ENCODE peak calls at places on chromosomes 7 and 10, in five cellular contexts. U is GM12865, S is HCT116, M is mucosa of descending colon, R is stomach. I is an unnamed sample.

GRCh38 chr7:140079121-140079536 is 16.4 kb upstream of the PARP12 start:
- DNase-seq in U (no peak), S (no peak), M (no peak), R (no peak), I (no peak)

GRCh38 chr10:22246680-22247391 is 29.0 kb upstream of the EBLN1 start:
- DNase-seq in M (no peak), R (no peak), S (peak; percentile 95), U (no peak), I (no peak)

GRCh38 chr7:77895905-77896304 is 97.3 kb downstream of the PHTF2 start:
- DNase-seq in U (no peak), R (no peak), M (no peak), S (no peak), I (no peak)

GRCh38 chr10:93481931-93482834 is at the start of gene MYOF:
- DNase-seq in S (peak; percentile 78), U (peak; percentile 83), M (no peak), R (peak; percentile 54), I (no peak)

GRCh38 chr10:11927746-11928145 is 104.6 kb downstream of the PROSER2 start:
- DNase-seq in S (no peak), R (no peak), M (no peak), U (no peak), I (no peak)

GRCh38 chr10:97154162-97154561 is 31.6 kb downstream of the SLIT1 start:
- DNase-seq in R (no peak), M (no peak), S (no peak), U (no peak), I (no peak)

GRCh38 chr10:71753091-71753959 is 20.0 kb downstream of the VSIR start:
- DNase-seq in R (no peak), U (no peak), S (no peak), M (peak; percentile 66), I (no peak)

GRCh38 chr7:135801045-135801693 is 52.6 kb upstream of the FAM180A start:
- DNase-seq in R (no peak), U (peak; percentile 72), M (no peak), S (peak; percentile 58), I (peak; percentile 42)

GRCh38 chr10:59838390-59838789 is 68.0 kb downstream of the CCDC6 start:
- DNase-seq in U (no peak), R (no peak), S (no peak), M (no peak), I (no peak)

GRCh38 chr7:95608344-95609173 is 12.2 kb upstream of the PDK4 start:
- DNase-seq in S (peak; percentile 60), U (peak; percentile 54), M (peak; percentile 94), R (peak; percentile 95), I (peak; percentile 75)

GRCh38 chr7:29102554-29103151 is 43.7 kb downstream of the CPVL start:
- DNase-seq in R (peak; percentile 67), U (peak; percentile 59), M (no peak), S (peak; percentile 33), I (peak; percentile 12)

GRCh38 chr10:124152139-124152780 is 58.9 kb upstream of the CHST15 start:
- DNase-seq in M (peak; percentile 68), R (peak; percentile 55), S (peak; percentile 87), U (no peak), I (peak; percentile 37)

DNA sequence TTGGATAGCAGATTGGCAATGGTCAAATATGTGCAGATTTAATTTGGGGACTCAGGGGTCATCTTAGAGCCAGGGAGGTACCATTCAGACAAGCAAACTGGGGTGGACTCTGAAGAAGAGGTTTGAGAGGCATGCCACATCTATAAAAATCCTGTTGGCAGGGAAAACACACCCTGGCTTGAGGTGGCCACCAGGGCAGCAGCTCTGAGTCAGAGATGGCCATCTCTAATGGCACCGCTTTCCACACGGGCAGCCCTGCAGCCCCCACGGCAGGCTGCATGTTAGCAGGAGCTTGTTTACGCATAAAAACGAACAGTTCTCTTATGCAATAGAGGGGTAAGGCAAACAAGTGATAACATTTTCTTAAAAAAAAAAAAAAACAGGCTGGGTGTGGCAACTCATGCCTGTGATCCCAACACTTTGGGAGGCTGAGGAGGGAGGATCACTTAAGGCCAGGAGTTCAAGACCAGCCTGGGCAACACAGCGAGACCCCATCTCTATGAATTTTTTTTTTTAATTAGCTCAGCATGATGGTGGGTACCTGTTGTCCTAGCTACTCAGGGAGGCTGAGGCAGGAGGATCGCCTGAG is 14.9 kb downstream of the DLG5 start:
- DNase-seq in R (no peak), M (no peak), S (no peak), U (no peak), I (no peak)
- TF ChIP-seq CTCF in R (no peak), M (no peak), S (no peak), U (no peak), I (no peak)

GRCh38 chr7:131488361-131488760 is 68.1 kb downstream of the PODXL start:
- DNase-seq in R (no peak), S (no peak), M (no peak), U (no peak), I (no peak)
- TF ChIP-seq CTCF in R (no peak), S (peak; percentile 32), M (no peak), U (no peak), I (peak; percentile 21)

DNA sequence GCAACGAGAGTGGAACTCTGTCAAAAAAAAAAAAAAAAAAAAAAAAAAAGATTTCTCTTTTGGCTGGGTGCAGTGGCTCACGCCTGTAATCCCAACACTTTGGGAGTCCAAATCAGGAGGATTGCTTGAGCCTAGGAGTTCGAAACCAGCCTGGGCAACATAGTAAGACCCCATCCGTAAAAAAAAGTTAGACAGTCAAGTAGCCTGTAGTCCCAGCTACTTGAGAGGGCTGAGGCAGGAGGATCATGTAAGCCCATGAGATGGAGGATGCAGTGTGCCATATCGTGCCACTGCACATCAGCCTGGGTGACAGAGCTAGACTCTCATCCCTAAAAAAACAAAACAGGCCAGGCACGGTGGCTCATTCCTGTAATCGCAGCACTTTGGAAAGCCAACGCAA is 25.2 kb downstream of the PDLIM1 start:
- DNase-seq in U (no peak), M (no peak), S (no peak), R (no peak), I (no peak)
- TF ChIP-seq CTCF in U (no peak), M (no peak), S (no peak), R (no peak), I (no peak)

GRCh38 chr10:89478085-89478738 is 57.2 kb downstream of the SLC16A12 start:
- DNase-seq in R (no peak), S (no peak), M (no peak), U (peak; percentile 4), I (no peak)
- TF ChIP-seq CTCF in R (no peak), S (no peak), M (no peak), U (no peak), I (no peak)

GRCh38 chr7:85000973-85001372 is 185.9 kb downstream of the SEMA3D start:
- DNase-seq in U (no peak), S (no peak), R (no peak), M (no peak), I (no peak)

GRCh38 chr7:85001493-85002345 is 185.1 kb downstream of the SEMA3D start:
- DNase-seq in U (no peak), S (no peak), M (no peak), R (no peak), I (no peak)

GRCh38 chr7:85006754-85007153 is 180.1 kb downstream of the SEMA3D start:
- DNase-seq in U (no peak), M (no peak), S (no peak), R (no peak), I (no peak)

GRCh38 chr7:84999450-84999849 is 187.4 kb downstream of the SEMA3D start:
- DNase-seq in S (no peak), U (no peak), M (no peak), R (no peak), I (no peak)

DNA sequence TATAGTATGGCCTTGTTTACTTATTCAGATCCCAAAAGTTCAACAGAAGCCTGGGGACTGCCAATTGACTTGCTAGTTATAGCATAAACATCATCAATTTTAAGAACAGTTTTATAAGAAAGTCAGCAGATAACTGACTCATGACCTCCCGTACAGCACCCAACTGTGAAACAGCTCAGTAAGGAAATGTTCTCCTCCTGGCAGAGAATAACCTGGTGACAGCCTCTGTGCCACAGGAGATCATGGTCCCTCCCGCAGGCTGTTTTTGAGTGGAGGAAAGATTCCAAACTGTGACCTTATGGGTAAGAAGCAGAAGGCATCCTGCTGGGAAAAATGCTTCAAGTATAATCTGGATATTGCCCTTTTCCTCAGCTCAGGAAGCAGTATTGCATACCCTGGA is 182.5 kb downstream of the SEMA3D start:
- DNase-seq in S (no peak), R (no peak), M (no peak), U (no peak), I (no peak)
- TF ChIP-seq CTCF in S (no peak), R (no peak), M (no peak), U (no peak), I (no peak)